ENCODE peak calls at places on chromosomes 11 and 22, in five cellular contexts. R is body of pancreas, A is colonic mucosa, E is Peyer's patch, I is fibroblast of lung. N is an unnamed sample.

GRCh38 chr22:29266564-29267461 is 968 bp downstream of the RHBDD3 start:
- DNase-seq in R (no peak), A (no peak), E (no peak), I (no peak), N (peak; percentile 58)

GRCh38 chr11:74473382-74474201 is 6.2 kb upstream of the KCNE3 start:
- DNase-seq in R (no peak), A (peak; percentile 16), E (no peak), I (no peak), N (no peak)

GRCh38 chr11:26473216-26474194 is 98.6 kb downstream of the MUC15 start:
- DNase-seq in R (peak; percentile 13), A (no peak), E (no peak), I (no peak), N (no peak)

GRCh38 chr11:88849368-88849767 is 216.4 kb downstream of the GRM5 start:
- DNase-seq in R (no peak), A (no peak), E (no peak), I (peak; percentile 6), N (no peak)

GRCh38 chr11:44213148-44213547 is 96.8 kb downstream of the ALX4 start:
- DNase-seq in R (no peak), A (no peak), E (no peak), I (no peak), N (no peak)

GRCh38 chr22:24156146-24156914 is 25.0 kb upstream of the SUSD2 start:
- DNase-seq in R (peak; percentile 26), A (peak; percentile 39), E (peak; percentile 64), I (peak; percentile 23), N (peak; percentile 82)

GRCh38 chr22:19667872-19668740 is 46.2 kb upstream of the SEPTIN5 start:
- DNase-seq in R (no peak), A (no peak), E (no peak), I (no peak), N (no peak)

GRCh38 chr11:124740277-124740882 is 638 bp downstream of the NRGN start:
- DNase-seq in R (no peak), A (no peak), E (peak; percentile 56), I (no peak), N (peak; percentile 85)

GRCh38 chr22:49155809-49156580 is 671.7 kb downstream of the BRD1 start:
- DNase-seq in R (no peak), A (no peak), E (no peak), I (no peak), N (no peak)

GRCh38 chr11:96095884-96096301 is 172.0 kb upstream of the MTMR2 start:
- DNase-seq in R (peak; percentile 56), A (peak; percentile 53), E (no peak), I (no peak), N (no peak)

GRCh38 chr11:3866206-3866605 is 10.7 kb downstream of the STIM1 start:
- DNase-seq in R (peak; percentile 32), A (no peak), E (no peak), I (no peak), N (peak; percentile 84)

GRCh38 chr22:30867746-30868662 is 100.6 kb downstream of the MORC2 start:
- DNase-seq in R (no peak), A (no peak), E (no peak), I (no peak), N (peak; percentile 54)

GRCh38 chr22:23402275-23403151 is 177.6 kb downstream of the IGLL1 start:
- DNase-seq in R (peak; percentile 84), A (peak; percentile 85), E (peak; percentile 88), I (peak; percentile 21), N (peak; percentile 86)

GRCh38 chr11:130162733-130163132 is 3.2 kb downstream of the ST14 start:
- DNase-seq in R (peak; percentile 67), A (peak; percentile 51), E (no peak), I (peak; percentile 63), N (no peak)

GRCh38 chr11:34480339-34480738 is 33.3 kb downstream of the ELF5 start:
- DNase-seq in R (no peak), A (no peak), E (no peak), I (no peak), N (no peak)

GRCh38 chr11:88179966-88180629 is 4.9 kb upstream of the RAB38 start:
- DNase-seq in R (no peak), A (no peak), E (no peak), I (peak; percentile 83), N (no peak)

GRCh38 chr22:19766506-19767426 is 6.2 kb downstream of the TBX1 start:
- DNase-seq in R (peak; percentile 55), A (peak; percentile 60), E (peak; percentile 68), I (no peak), N (peak; percentile 86)

GRCh38 chr11:82775736-82776346 is 42.2 kb upstream of the FAM181B start:
- DNase-seq in R (peak; percentile 10), A (peak; percentile 32), E (no peak), I (peak; percentile 38), N (no peak)

GRCh38 chr11:13288375-13289029 is 10.9 kb downstream of the BMAL1 start:
- DNase-seq in R (no peak), A (no peak), E (no peak), I (peak; percentile 53), N (no peak)

GRCh38 chr11:19929147-19929546 is 216.5 kb downstream of the NAV2 start:
- DNase-seq in R (no peak), A (no peak), E (no peak), I (no peak), N (no peak)

GRCh38 chr11:11731311-11732083 is 109.7 kb upstream of the GALNT18 start:
- DNase-seq in R (no peak), A (no peak), E (no peak), I (peak; percentile 48), N (no peak)

GRCh38 chr11:131693756-131694155 is 323.3 kb downstream of the NTM start:
- DNase-seq in R (no peak), A (peak; percentile 1), E (no peak), I (no peak), N (no peak)

GRCh38 chr11:5600374-5600851 is 4.0 kb downstream of the TRIM6 start:
- DNase-seq in R (peak; percentile 86), A (peak; percentile 63), E (peak; percentile 56), I (peak; percentile 92), N (peak; percentile 82)

GRCh38 chr11:35343033-35343598 is 76.2 kb downstream of the SLC1A2 start:
- DNase-seq in R (no peak), A (no peak), E (no peak), I (no peak), N (no peak)

GRCh38 chr11:125376856-125377255 is 119.2 kb downstream of the FEZ1 start:
- DNase-seq in R (no peak), A (no peak), E (no peak), I (no peak), N (no peak)

GRCh38 chr11:78363018-78363619 is 54.5 kb downstream of the GAB2 start:
- DNase-seq in R (no peak), A (no peak), E (no peak), I (no peak), N (no peak)

GRCh38 chr11:78364128-78364751 is 53.4 kb downstream of the GAB2 start:
- DNase-seq in R (no peak), A (no peak), E (no peak), I (no peak), N (no peak)

GRCh38 chr11:78361228-78361627 is 56.4 kb downstream of the GAB2 start:
- DNase-seq in R (no peak), A (no peak), E (no peak), I (no peak), N (no peak)

GRCh38 chr11:78370406-78371172 is 47.0 kb downstream of the GAB2 start:
- DNase-seq in R (no peak), A (no peak), E (no peak), I (peak; percentile 14), N (no peak)

DNA sequence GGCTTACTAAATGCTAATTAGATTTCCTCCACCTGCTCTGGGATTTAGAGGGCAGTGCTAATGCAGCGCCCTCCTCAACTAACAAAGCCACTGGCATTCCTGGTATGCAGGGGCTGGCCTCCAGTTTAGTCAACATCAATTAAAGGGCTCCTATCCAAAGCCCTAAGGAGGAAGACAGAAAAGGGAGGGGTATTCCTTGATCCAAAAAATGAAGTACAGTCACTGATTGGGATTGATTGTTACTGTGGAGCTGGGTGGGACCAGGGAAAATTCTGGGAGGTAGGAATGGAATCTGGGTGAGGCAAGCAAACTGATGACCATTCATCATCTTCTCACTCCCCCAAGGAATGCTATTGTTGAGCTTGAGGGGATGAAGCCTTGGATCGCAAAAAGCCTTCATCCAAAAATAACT is 52.2 kb downstream of the GAB2 start:
- DNase-seq in R (no peak), A (no peak), E (no peak), I (no peak), N (no peak)
- H3K4me3 ChIP-seq in R (no peak overlapping the region), A (no peak overlapping the region), E (no peak overlapping the region), I (no peak overlapping the region), N (no peak overlapping the region)

DNA sequence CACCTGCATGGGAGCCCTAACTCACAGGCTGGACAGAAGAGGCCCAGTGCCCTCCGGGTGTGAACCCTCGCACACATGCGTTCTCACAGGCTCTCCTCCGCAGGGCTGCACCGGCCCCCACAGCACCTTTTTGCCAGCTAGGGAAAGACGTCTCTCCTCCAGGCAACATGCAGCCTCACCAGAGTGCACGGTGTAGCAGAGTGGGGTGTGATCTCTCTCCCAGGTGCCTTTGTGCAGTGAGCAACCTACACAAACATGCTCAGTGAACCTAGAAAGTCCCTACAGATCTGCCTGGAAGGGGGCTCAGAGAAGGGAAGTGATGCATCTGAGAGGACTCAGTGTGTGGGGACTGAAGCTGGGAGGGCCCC is 3.7 kb upstream of the CARNS1 start:
- DNase-seq in R (no peak), A (no peak), E (no peak), I (no peak), N (no peak)
- H3K27ac ChIP-seq in R (no peak overlapping the region), A (no peak overlapping the region), E (no peak overlapping the region), I (no peak overlapping the region), N (no peak overlapping the region)

DNA sequence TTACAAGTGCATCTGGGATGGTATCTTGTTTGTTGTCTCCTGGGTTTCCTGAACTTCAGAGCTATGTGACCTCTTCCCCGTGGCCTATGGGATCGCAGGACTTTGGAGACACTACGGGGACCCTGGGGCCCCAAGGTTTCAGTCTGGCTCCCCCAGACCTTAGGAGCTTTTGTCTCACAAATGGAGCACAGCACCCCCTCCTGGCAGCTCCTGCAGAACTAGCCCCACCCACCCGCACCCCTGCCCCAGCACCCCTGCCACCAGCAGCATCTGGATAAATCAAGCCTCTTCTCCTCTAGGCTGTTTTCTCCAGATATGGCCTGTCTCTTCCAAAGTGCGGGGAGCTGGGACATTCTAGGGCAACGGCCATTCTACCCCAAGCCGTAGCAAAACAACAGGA is 10.4 kb downstream of the RCOR2 start:
- DNase-seq in R (no peak), A (no peak), E (peak; percentile 68), I (no peak), N (no peak)
- TF ChIP-seq CTCF in R (no peak), A (peak; percentile 25), E (peak; percentile 14), I (peak; percentile 13), N (peak; percentile 35)

DNA sequence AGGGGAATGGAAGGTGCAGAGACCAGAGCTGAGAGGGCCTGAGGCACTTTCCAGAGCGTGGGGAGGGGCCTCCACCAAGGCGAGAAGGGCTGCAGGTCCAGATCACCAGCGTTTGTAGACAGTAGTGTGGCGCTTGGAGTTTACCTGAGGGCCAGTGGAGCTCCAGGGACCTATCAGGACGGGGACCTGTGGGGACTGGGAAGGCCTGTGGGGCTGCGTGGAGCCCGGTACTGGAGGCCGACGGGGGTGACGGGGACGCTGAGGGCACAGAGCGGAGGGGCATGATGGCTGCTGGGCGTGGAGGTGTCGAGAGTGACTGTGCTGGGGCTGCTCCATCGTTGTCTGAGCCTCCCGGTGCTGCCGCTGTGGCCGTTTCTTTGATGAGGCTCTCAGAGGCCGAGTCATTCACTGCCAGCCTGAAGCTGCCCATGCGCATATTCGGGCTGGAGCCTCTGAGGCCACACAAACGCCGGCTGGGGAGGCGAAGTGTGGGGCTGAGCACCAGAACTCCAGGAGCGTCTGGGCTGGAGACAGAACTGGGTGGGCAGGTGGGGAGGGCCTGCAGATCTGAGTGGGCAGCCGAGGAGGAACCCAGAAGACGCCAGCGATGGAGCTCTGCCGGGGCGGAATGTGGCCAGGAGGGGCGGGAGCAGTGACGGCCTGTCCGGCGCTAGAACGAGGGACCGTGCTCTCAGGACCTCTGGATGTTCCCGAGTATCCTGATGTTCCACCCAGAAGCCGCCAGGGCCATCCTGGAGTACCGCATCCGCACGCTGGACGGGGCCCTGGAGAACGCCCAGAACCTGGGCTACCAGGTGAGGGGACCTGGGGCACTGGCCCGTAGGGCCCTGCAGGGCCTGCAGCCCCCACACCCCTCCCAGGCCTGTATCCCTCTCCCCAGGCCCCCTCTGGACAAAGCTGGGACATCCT is 2.6 kb downstream of the PGGHG start:
- DNase-seq in R (peak; percentile 2), A (no peak), E (no peak), I (no peak), N (peak; percentile 63)
- H3K4me3 ChIP-seq in R (no peak overlapping the region), A (no peak overlapping the region), E (no peak overlapping the region), I (no peak overlapping the region), N (no peak overlapping the region)